ENCODE peak calls at places on chromosomes 3 and 15, in ten cellular contexts. E, N, D, U, L, W, B, F, P and T are unnamed samples. For H3K9me3 and H3K4me1, the result is how much of the 10 kb centered on the place peaks cover.

GRCh38 chr3:5194801-5195509 is 7.4 kb downstream of the EDEM1 start:
- DNase-seq in E (peak), N (peak), D (no peak), U (no peak), L (no peak), W (no peak), B (no peak), F (no peak), P (peak), T (no peak)

GRCh38 chr3:184523825-184524615 is 37.6 kb upstream of the EPHB3 start:
- DNase-seq in E (no peak), N (peak), D (no peak), U (no peak), L (no peak), W (no peak), B (peak), F (no peak), P (peak), T (no peak)

GRCh38 chr15:81275711-81276417 is 48.1 kb downstream of the STARD5 start:
- DNase-seq in E (no peak), N (no peak), D (no peak), U (no peak), L (no peak), W (no peak), B (no peak), F (no peak), P (no peak), T (no peak)

GRCh38 chr15:22979069-22979698 is 984 bp downstream of the CYFIP1 start:
- DNase-seq in E (no peak), N (peak), D (no peak), U (peak), L (no peak), W (peak), B (peak), F (peak), P (peak), T (peak)

GRCh38 chr3:69864751-69865150 is 125.5 kb downstream of the MITF start:
- DNase-seq in E (no peak), N (no peak), D (no peak), U (no peak), L (no peak), W (no peak), B (no peak), F (no peak), P (no peak), T (no peak)

GRCh38 chr15:82043726-82044372 is 2.0 kb downstream of the MEX3B start:
- DNase-seq in E (no peak), N (no peak), D (peak), U (no peak), L (no peak), W (no peak), B (no peak), F (no peak), P (no peak), T (no peak)

GRCh38 chr3:53243165-53243564 is 12.7 kb downstream of the TKT start:
- DNase-seq in E (no peak), N (no peak), D (peak), U (peak), L (no peak), W (peak), B (no peak), F (no peak), P (peak), T (no peak)

GRCh38 chr3:178131801-178132200 is 404.4 kb upstream of the KCNMB2 start:
- DNase-seq in E (no peak), N (no peak), D (no peak), U (no peak), L (no peak), W (no peak), B (no peak), F (no peak), P (peak), T (no peak)

GRCh38 chr3:125310623-125311076 is 64.5 kb downstream of the ZNF148 start:
- DNase-seq in E (peak), N (no peak), D (no peak), U (no peak), L (peak), W (no peak), B (peak), F (no peak), P (no peak), T (no peak)

GRCh38 chr15:99669250-99669649 is 64.0 kb downstream of the LYSMD4 start:
- DNase-seq in E (no peak), N (no peak), D (no peak), U (no peak), L (no peak), W (no peak), B (no peak), F (no peak), P (no peak), T (no peak)

GRCh38 chr3:46756642-46757041 is 39.0 kb upstream of the PRSS50 start:
- DNase-seq in E (no peak), N (no peak), D (no peak), U (no peak), L (no peak), W (no peak), B (no peak), F (no peak), P (no peak), T (no peak)

GRCh38 chr3:3998140-3998977 is 199.1 kb downstream of the LRRN1 start:
- DNase-seq in E (no peak), N (peak), D (no peak), U (no peak), L (peak), W (peak), B (no peak), F (no peak), P (peak), T (peak)

GRCh38 chr3:149886957-149887356 is 73.9 kb downstream of the RNF13 start:
- DNase-seq in E (no peak), N (no peak), D (no peak), U (no peak), L (no peak), W (no peak), B (no peak), F (no peak), P (no peak), T (no peak)

GRCh38 chr15:59792359-59792758 is 103.2 kb upstream of the BNIP2 start:
- DNase-seq in E (no peak), N (no peak), D (no peak), U (no peak), L (peak), W (no peak), B (peak), F (no peak), P (no peak), T (no peak)

GRCh38 chr3:81352867-81353266 is 408.6 kb downstream of the GBE1 start:
- DNase-seq in E (no peak), N (peak), D (no peak), U (no peak), L (no peak), W (no peak), B (no peak), F (no peak), P (peak), T (peak)

GRCh38 chr3:63753567-63753966 is 65.5 kb upstream of the C3orf49 start:
- DNase-seq in E (no peak), N (peak), D (no peak), U (no peak), L (no peak), W (no peak), B (no peak), F (no peak), P (peak), T (no peak)

GRCh38 chr3:133573629-133574194 is at the start of gene CDV3:
- DNase-seq in E (no peak), N (no peak), D (no peak), U (no peak), L (peak), W (no peak), B (no peak), F (no peak), P (no peak), T (no peak)

GRCh38 chr15:75347222-75348033 is 589 bp downstream of the NEIL1 start:
- DNase-seq in E (peak), N (no peak), D (peak), U (peak), L (peak), W (peak), B (peak), F (peak), P (no peak), T (peak)

GRCh38 chr15:59632714-59633113 is 21.1 kb downstream of the GCNT3 start:
- DNase-seq in E (no peak), N (no peak), D (no peak), U (no peak), L (no peak), W (peak), B (no peak), F (no peak), P (no peak), T (peak)

GRCh38 chr3:51975857-51976549 is 1.1 kb downstream of the ABHD14A start:
- DNase-seq in E (no peak), N (no peak), D (peak), U (no peak), L (peak), W (peak), B (no peak), F (peak), P (peak), T (peak)

GRCh38 chr3:150365132-150365604 is 42.9 kb upstream of the TSC22D2 start:
- DNase-seq in E (no peak), N (peak), D (no peak), U (no peak), L (no peak), W (no peak), B (no peak), F (no peak), P (peak), T (no peak)

GRCh38 chr3:189123595-189124387 is 48.0 kb upstream of the TPRG1 start:
- DNase-seq in E (no peak), N (no peak), D (peak), U (peak), L (no peak), W (peak), B (no peak), F (peak), P (peak), T (no peak)

GRCh38 chr3:19013879-19014278 is 134.4 kb upstream of the KCNH8 start:
- DNase-seq in E (no peak), N (no peak), D (no peak), U (no peak), L (no peak), W (no peak), B (no peak), F (no peak), P (no peak), T (peak)

GRCh38 chr3:52355526-52355925 is 39.4 kb downstream of the DNAH1 start:
- DNase-seq in E (no peak), N (no peak), D (no peak), U (no peak), L (no peak), W (no peak), B (no peak), F (no peak), P (no peak), T (no peak)

DNA sequence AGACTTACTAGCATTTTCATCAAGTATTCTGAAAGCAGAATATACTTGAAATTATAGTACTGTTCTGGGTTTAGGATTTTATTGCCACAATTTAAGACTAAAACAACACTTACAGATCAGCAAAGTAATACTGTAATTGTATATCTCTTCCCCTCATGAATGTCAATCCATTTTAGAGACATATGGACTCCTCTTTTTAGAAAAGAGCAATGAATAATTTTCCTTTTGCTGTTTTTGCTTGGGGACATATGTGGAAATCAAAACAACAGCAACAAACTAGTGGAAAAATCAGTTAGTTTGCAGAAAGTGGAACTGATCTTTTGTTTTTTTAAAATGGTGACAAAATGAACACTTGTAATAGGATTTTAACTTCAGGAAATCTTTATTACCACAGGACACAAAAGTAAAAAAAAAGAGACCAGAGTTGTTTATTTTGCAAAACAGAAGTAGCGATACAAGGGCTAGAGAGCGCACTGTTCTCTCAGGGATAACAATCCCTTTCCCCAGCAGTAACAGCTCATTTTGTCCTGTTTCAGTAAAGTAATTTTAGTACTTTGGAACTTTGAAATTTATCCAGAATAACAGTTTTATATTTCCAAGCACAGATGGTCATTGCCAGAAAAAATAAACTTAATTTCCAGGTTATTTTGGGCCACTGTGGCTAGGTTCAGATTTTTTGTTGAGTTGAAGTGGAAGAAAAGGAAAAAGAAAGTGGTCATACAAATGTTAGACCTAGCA is 17.1 kb downstream of the LEKR1 start:
- DNase-seq in E (no peak), N (no peak), D (no peak), U (no peak), L (no peak), W (peak), B (no peak), F (no peak), P (no peak), T (no peak)
- H3K4me3 ChIP-seq in E (no peak), N (no peak), D (no peak), U (no peak), L (no peak), W (no peak), B (no peak), F (peak), P (no peak), T (no peak)

GRCh38 chr15:25088261-25088790 is 133.5 kb downstream of the SNRPN start:
- DNase-seq in E (no peak), N (no peak), D (no peak), U (no peak), L (no peak), W (no peak), B (peak), F (no peak), P (no peak), T (no peak)
- H3K9me3 ChIP-seq in E (half or more), N (half or more), D (half or more), U (under half), L (half or more), W (under half), B (half or more), F (half or more), P (under half), T (under half)

GRCh38 chr15:66411190-66411589 is 24.5 kb downstream of the MAP2K1 start:
- DNase-seq in E (no peak), N (no peak), D (no peak), U (no peak), L (no peak), W (no peak), B (no peak), F (no peak), P (no peak), T (no peak)

GRCh38 chr15:66409565-66410108 is 22.9 kb downstream of the MAP2K1 start:
- DNase-seq in E (no peak), N (no peak), D (no peak), U (no peak), L (no peak), W (no peak), B (no peak), F (no peak), P (peak), T (no peak)

GRCh38 chr15:66412213-66412612 is 25.5 kb downstream of the MAP2K1 start:
- DNase-seq in E (no peak), N (no peak), D (no peak), U (no peak), L (no peak), W (no peak), B (no peak), F (no peak), P (no peak), T (no peak)

GRCh38 chr15:66413555-66413954 is 26.8 kb downstream of the MAP2K1 start:
- DNase-seq in E (no peak), N (no peak), D (no peak), U (no peak), L (no peak), W (no peak), B (no peak), F (no peak), P (no peak), T (no peak)

DNA sequence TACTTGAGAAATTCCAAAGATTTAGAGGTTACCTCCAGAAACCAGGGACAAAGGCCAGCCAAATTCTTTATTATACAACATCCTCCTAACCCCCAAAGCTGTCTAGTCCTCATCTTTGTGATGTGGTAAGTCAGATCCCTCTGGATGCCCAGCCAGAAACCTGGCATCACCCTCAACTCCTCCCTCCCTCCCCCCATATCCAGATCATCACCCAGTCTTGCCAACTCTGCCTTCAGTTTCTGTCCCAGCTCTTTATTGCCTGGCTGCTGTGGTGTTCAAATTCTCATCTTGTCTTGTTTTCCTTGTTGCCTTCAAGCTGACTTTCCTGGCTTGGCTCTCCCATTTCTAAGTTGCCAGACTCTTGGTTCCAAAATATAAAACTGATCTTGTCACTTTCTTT is 28.6 kb downstream of the MAP2K1 start:
- DNase-seq in E (no peak), N (no peak), D (no peak), U (no peak), L (no peak), W (no peak), B (no peak), F (no peak), P (no peak), T (no peak)
- H3K4me1 ChIP-seq in E (under half), N (under half), D (under half), U (under half), L (under half), W (under half), B (under half), F (under half), P (under half), T (under half)

GRCh38 chr3:162742159-162742717 is 1245.6 kb downstream of the OTOL1 start:
- DNase-seq in E (no peak), N (no peak), D (no peak), U (no peak), L (no peak), W (no peak), B (no peak), F (no peak), P (no peak), T (no peak)

GRCh38 chr3:162743091-162743490 is 1246.5 kb downstream of the OTOL1 start:
- DNase-seq in E (no peak), N (no peak), D (no peak), U (no peak), L (no peak), W (no peak), B (no peak), F (no peak), P (no peak), T (no peak)

GRCh38 chr3:162738778-162739177 is 1242.2 kb downstream of the OTOL1 start:
- DNase-seq in E (no peak), N (no peak), D (no peak), U (no peak), L (no peak), W (no peak), B (no peak), F (no peak), P (peak), T (no peak)

DNA sequence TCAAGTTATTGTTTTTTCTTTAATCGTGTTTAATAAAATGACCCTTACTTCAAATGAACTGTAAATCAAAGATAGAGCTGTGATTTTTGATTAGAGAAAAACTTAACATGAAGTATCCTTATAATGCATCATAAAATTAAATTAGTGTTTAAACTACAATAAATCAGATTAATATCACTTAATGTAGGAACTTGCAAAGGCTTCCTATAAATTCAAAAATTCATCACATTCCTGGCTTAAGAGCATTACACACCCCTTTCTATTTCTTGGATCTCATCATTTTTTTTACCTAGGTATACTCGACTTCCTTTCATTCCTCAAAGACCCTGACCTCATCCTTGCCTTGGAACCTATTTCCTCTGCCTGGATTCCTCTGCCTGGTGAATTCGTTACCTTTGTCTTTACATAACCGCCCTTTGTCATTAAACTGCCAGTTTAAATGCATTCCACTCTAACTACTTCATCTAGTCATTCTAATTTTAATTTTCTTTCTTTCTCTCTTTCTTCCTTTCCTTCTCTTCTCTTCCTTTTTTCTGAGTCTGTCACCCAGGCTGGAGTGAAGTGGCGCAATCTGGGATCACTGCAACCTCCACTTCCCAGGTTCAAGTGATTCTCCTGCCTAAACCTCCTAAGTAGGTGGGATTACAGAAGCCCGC is 1244.5 kb downstream of the OTOL1 start:
- DNase-seq in E (no peak), N (no peak), D (no peak), U (no peak), L (no peak), W (no peak), B (no peak), F (no peak), P (no peak), T (no peak)
- H3K4me3 ChIP-seq in E (no peak), N (no peak), D (no peak), U (no peak), L (no peak), W (no peak), B (no peak), F (no peak), P (no peak), T (no peak)

GRCh38 chr15:46580487-46580886 is 945.7 kb downstream of the SQOR start:
- DNase-seq in E (no peak), N (no peak), D (no peak), U (no peak), L (no peak), W (no peak), B (no peak), F (no peak), P (no peak), T (no peak)
- H3K9me3 ChIP-seq in E (under half), N (under half), D (under half), U (under half), L (under half), W (under half), B (under half), F (under half), P (under half), T (under half)

GRCh38 chr3:25456723-25457122 is 28.7 kb downstream of the RARB start:
- DNase-seq in E (no peak), N (no peak), D (no peak), U (no peak), L (no peak), W (no peak), B (no peak), F (no peak), P (no peak), T (no peak)

GRCh38 chr3:25460751-25461150 is 32.7 kb downstream of the RARB start:
- DNase-seq in E (no peak), N (no peak), D (no peak), U (no peak), L (no peak), W (no peak), B (no peak), F (no peak), P (no peak), T (no peak)

GRCh38 chr3:25455316-25456232 is 27.5 kb downstream of the RARB start:
- DNase-seq in E (no peak), N (no peak), D (no peak), U (no peak), L (no peak), W (no peak), B (no peak), F (peak), P (peak), T (no peak)

GRCh38 chr3:25457642-25458419 is 29.8 kb downstream of the RARB start:
- DNase-seq in E (no peak), N (no peak), D (no peak), U (no peak), L (no peak), W (no peak), B (no peak), F (no peak), P (peak), T (no peak)

DNA sequence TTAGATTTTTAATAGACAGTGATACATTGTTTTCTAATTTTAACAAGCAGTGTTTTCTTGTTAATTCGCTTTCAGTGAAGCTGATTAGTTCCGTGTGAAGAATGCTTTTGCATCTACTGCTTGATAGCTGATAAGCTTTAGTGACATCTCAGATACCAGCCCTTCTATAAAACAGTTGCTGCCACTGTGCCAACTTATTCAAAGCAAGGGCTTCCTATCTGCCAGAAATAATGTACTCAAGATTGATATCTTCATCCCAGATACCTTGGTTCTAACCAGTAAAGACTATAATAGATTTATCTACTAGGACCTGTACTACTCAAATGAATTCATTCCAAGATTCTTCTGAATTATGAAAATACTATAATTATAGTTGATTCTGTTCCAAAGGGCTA is 30.4 kb downstream of the RARB start:
- DNase-seq in E (no peak), N (no peak), D (no peak), U (no peak), L (no peak), W (no peak), B (no peak), F (no peak), P (no peak), T (no peak)
- H3K4me1 ChIP-seq in E (under half), N (under half), D (under half), U (under half), L (under half), W (under half), B (under half), F (half or more), P (under half), T (under half)